ENCODE peak calls at places on chromosomes 12 and 14, in five cellular contexts. N is upper lobe of left lung, S is adrenal gland, O is body of pancreas, T is right cardiac atrium. G is an unnamed sample.

GRCh38 chr14:79256311-79256879 is 954.9 kb downstream of the DIO2 start:
- DNase-seq in N (no peak), S (peak; percentile 63), O (no peak), T (no peak), G (no peak)

GRCh38 chr12:27826076-27826475 is 46.0 kb upstream of the MANSC4 start:
- DNase-seq in N (no peak), S (no peak), O (no peak), T (no peak), G (no peak)

GRCh38 chr12:27382126-27382795 is 49.6 kb downstream of the BMAL2 start:
- DNase-seq in N (no peak), S (no peak), O (no peak), T (no peak), G (no peak)

GRCh38 chr14:99816217-99816616 is 23.0 kb downstream of the EML1 start:
- DNase-seq in N (no peak), S (peak; percentile 25), O (no peak), T (no peak), G (no peak)

GRCh38 chr12:42705863-42706262 is 116.3 kb upstream of the PRICKLE1 start:
- DNase-seq in N (peak; percentile 30), S (peak; percentile 80), O (peak; percentile 77), T (peak; percentile 78), G (peak; percentile 74)

GRCh38 chr14:96581902-96582640 is 79.9 kb downstream of the PAPOLA start:
- DNase-seq in N (no peak), S (no peak), O (no peak), T (no peak), G (no peak)

GRCh38 chr12:53235742-53236442 is 3.9 kb upstream of the RARG start:
- DNase-seq in N (no peak), S (no peak), O (no peak), T (no peak), G (no peak)

GRCh38 chr12:89244536-89244935 is 107.8 kb downstream of the DUSP6 start:
- DNase-seq in N (peak; percentile 26), S (no peak), O (peak; percentile 28), T (no peak), G (no peak)

GRCh38 chr14:50001999-50002925 is 109.4 kb downstream of the ARF6 start:
- DNase-seq in N (peak; percentile 43), S (no peak), O (peak; percentile 37), T (no peak), G (peak; percentile 24)

GRCh38 chr12:118430516-118430915 is 54.2 kb downstream of the SUDS3 start:
- DNase-seq in N (no peak), S (no peak), O (no peak), T (no peak), G (no peak)

GRCh38 chr12:11543513-11544168 is 105.8 kb upstream of the ETV6 start:
- DNase-seq in N (no peak), S (no peak), O (no peak), T (no peak), G (no peak)

GRCh38 chr14:68927956-68928675 is 51.0 kb downstream of the ACTN1 start:
- DNase-seq in N (no peak), S (no peak), O (no peak), T (no peak), G (no peak)

GRCh38 chr12:4119157-4119761 is 154.3 kb upstream of the CCND2 start:
- DNase-seq in N (no peak), S (no peak), O (no peak), T (no peak), G (no peak)

GRCh38 chr12:83575326-83575725 is 888.6 kb downstream of the TMTC2 start:
- DNase-seq in N (no peak), S (no peak), O (no peak), T (no peak), G (no peak)

GRCh38 chr12:16588812-16589211 is 17.1 kb downstream of the LMO3 start:
- DNase-seq in N (no peak), S (no peak), O (no peak), T (no peak), G (no peak)

GRCh38 chr12:103626498-103626897 is 39.4 kb downstream of the STAB2 start:
- DNase-seq in N (no peak), S (peak; percentile 88), O (peak; percentile 75), T (peak; percentile 65), G (peak; percentile 43)

GRCh38 chr14:91269076-91269991 is 24.8 kb upstream of the GPR68 start:
- DNase-seq in N (no peak), S (no peak), O (no peak), T (peak; percentile 73), G (peak; percentile 35)

GRCh38 chr12:71281425-71281824 is 123.6 kb upstream of the TSPAN8 start:
- DNase-seq in N (no peak), S (no peak), O (no peak), T (no peak), G (no peak)

GRCh38 chr14:22900088-22900799 is 17.2 kb downstream of the REM2 start:
- DNase-seq in N (no peak), S (no peak), O (peak; percentile 52), T (no peak), G (peak; percentile 44)

GRCh38 chr12:107622005-107622404 is 63.6 kb upstream of the PWP1 start:
- DNase-seq in N (no peak), S (no peak), O (no peak), T (no peak), G (no peak)

GRCh38 chr14:23054000-23054811 is 3.1 kb downstream of the CDH24 start:
- DNase-seq in N (no peak), S (no peak), O (no peak), T (no peak), G (no peak)

GRCh38 chr14:92507174-92507768 is 6.3 kb upstream of the RIN3 start:
- DNase-seq in N (peak; percentile 83), S (no peak), O (peak; percentile 50), T (peak; percentile 66), G (no peak)

GRCh38 chr14:24984846-24985589 is 64.9 kb downstream of the STXBP6 start:
- DNase-seq in N (peak; percentile 28), S (no peak), O (peak; percentile 57), T (no peak), G (no peak)

GRCh38 chr14:28754209-28754985 is 12.2 kb upstream of the FOXG1 start:
- DNase-seq in N (no peak), S (peak; percentile 59), O (peak; percentile 51), T (no peak), G (no peak)

GRCh38 chr12:54389536-54390175 is 5.1 kb upstream of the ZNF385A start:
- DNase-seq in N (no peak), S (no peak), O (no peak), T (no peak), G (no peak)
- H3K4me1 ChIP-seq in N (peaks cover 28% of the 10 kb centered on the region), S (peaks cover 9% of the 10 kb centered on the region), O (no peaks in the 10 kb centered on the region), T (no peaks in the 10 kb centered on the region), G (peaks cover 14% of the 10 kb centered on the region)

GRCh38 chr12:14289596-14289995 is 75.9 kb upstream of the ATF7IP start:
- DNase-seq in N (no peak), S (no peak), O (no peak), T (no peak), G (no peak)
- H3K9me3 ChIP-seq in N (no peaks in the 10 kb centered on the region), S (no peaks in the 10 kb centered on the region), O (no peaks in the 10 kb centered on the region), T (no peaks in the 10 kb centered on the region), G (peaks cover 4% of the 10 kb centered on the region)

GRCh38 chr14:61575751-61576150 is 119.6 kb upstream of the HIF1A start:
- DNase-seq in N (no peak), S (no peak), O (no peak), T (no peak), G (no peak)
- H3K4me1 ChIP-seq in N (no peaks in the 10 kb centered on the region), S (peaks cover 13% of the 10 kb centered on the region), O (peaks cover 14% of the 10 kb centered on the region), T (no peaks in the 10 kb centered on the region), G (peaks cover 15% of the 10 kb centered on the region)

DNA sequence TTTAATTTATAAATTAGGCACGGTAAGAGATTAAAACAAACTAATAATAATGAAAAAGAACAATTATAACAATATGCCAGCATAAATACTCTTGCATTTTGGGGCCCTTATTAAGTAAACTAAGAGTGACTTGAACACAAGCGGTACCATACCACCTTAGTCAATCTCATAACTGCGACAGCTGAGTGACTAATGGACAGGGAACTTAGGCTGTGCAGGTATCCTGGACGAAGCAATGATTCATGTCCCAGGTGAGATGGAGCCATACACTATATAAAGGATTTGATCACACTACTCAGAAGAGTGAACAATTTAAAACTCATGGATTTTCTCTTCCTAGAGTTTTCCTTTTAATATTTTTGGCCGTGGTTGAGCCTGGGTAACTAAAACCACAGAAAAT is 4.3 kb downstream of the KLRC4 start:
- DNase-seq in N (no peak), S (no peak), O (no peak), T (no peak), G (no peak)
- H3K9me3 ChIP-seq in N (no peaks in the 10 kb centered on the region), S (no peaks in the 10 kb centered on the region), O (no peaks in the 10 kb centered on the region), T (no peaks in the 10 kb centered on the region), G (peaks cover 3% of the 10 kb centered on the region)

GRCh38 chr14:104722938-104723650 is 935 bp upstream of the ADSS1 start:
- DNase-seq in N (no peak), S (peak; percentile 67), O (no peak), T (no peak), G (no peak)
- H3K4me1 ChIP-seq in N (peaks cover 23% of the 10 kb centered on the region), S (peaks cover 26% of the 10 kb centered on the region), O (peaks cover 32% of the 10 kb centered on the region), T (no peaks in the 10 kb centered on the region), G (peaks cover 80% of the 10 kb centered on the region)

GRCh38 chr12:6630696-6631095 is 5.1 kb downstream of the LPAR5 start:
- DNase-seq in N (no peak), S (no peak), O (no peak), T (no peak), G (no peak)

GRCh38 chr12:6635856-6636521 is at the start of gene LPAR5:
- DNase-seq in N (peak; percentile 40), S (no peak), O (peak; percentile 35), T (peak; percentile 68), G (peak; percentile 31)

GRCh38 chr12:6631549-6631961 is 4.2 kb downstream of the LPAR5 start:
- DNase-seq in N (no peak), S (no peak), O (no peak), T (no peak), G (peak; percentile 31)

GRCh38 chr12:6635375-6635855 is 344 bp downstream of the LPAR5 start:
- DNase-seq in N (no peak), S (no peak), O (no peak), T (no peak), G (no peak)

GRCh38 chr12:6632026-6632978 is 3.5 kb downstream of the LPAR5 start:
- DNase-seq in N (peak; percentile 30), S (no peak), O (peak; percentile 43), T (no peak), G (no peak)
- H3K9me3 ChIP-seq in N (no peaks in the 10 kb centered on the region), S (no peaks in the 10 kb centered on the region), O (no peaks in the 10 kb centered on the region), T (no peaks in the 10 kb centered on the region), G (no peaks in the 10 kb centered on the region)

GRCh38 chr12:55742719-55743130 is at the start of gene GDF11:
- DNase-seq in N (peak; percentile 81), S (peak; percentile 88), O (peak; percentile 66), T (peak; percentile 92), G (peak; percentile 83)
- H3K4me1 ChIP-seq in N (peaks cover 36% of the 10 kb centered on the region), S (peaks cover 14% of the 10 kb centered on the region), O (peaks cover 33% of the 10 kb centered on the region), T (peaks cover 2% of the 10 kb centered on the region), G (peaks cover 53% of the 10 kb centered on the region)

GRCh38 chr14:105940534-105941225 is 414.3 kb downstream of the TMEM121 start:
- DNase-seq in N (no peak), S (peak; percentile 10), O (no peak), T (no peak), G (no peak)
- H3K9me3 ChIP-seq in N (peaks cover 29% of the 10 kb centered on the region), S (no peaks in the 10 kb centered on the region), O (peaks cover 6% of the 10 kb centered on the region), T (peaks cover 4% of the 10 kb centered on the region), G (no peaks in the 10 kb centered on the region)

G was measured in heart right ventricle.